ENCODE peak calls at places on chromosomes 13 and 19, in five cellular contexts. One of them, this sample, is unnamed. For H3K36me3, the result is how much of the 10 kb centered on the place peaks cover.

GRCh38 chr13:37811441-37811840 is 58.1 kb downstream of the TRPC4 start:
- DNase-seq in adipocyte: peak
- DNase-seq in heart left ventricle: no peak
- DNase-seq in endodermal cell: no peak
- DNase-seq in breast epithelium: no peak
- DNase-seq in this sample: no peak

GRCh38 chr19:14004619-14005380 is 1.3 kb downstream of the RFX1 start:
- DNase-seq in adipocyte: peak
- DNase-seq in heart left ventricle: peak
- DNase-seq in endodermal cell: no peak
- DNase-seq in breast epithelium: peak
- DNase-seq in this sample: no peak

GRCh38 chr19:6551607-6552450 is 21.0 kb downstream of the TNFSF9 start:
- DNase-seq in adipocyte: no peak
- DNase-seq in heart left ventricle: no peak
- DNase-seq in endodermal cell: peak
- DNase-seq in breast epithelium: no peak
- DNase-seq in this sample: peak

GRCh38 chr13:74250738-74251190 is 116.6 kb upstream of the KLF12 start:
- DNase-seq in adipocyte: peak
- DNase-seq in heart left ventricle: no peak
- DNase-seq in endodermal cell: no peak
- DNase-seq in breast epithelium: no peak
- DNase-seq in this sample: no peak

GRCh38 chr19:56946164-56946563 is 105.6 kb upstream of the PEG3 start:
- DNase-seq in adipocyte: no peak
- DNase-seq in heart left ventricle: no peak
- DNase-seq in endodermal cell: no peak
- DNase-seq in breast epithelium: no peak
- DNase-seq in this sample: no peak

GRCh38 chr13:40780822-40781401 is 8.5 kb upstream of the SLC25A15 start:
- DNase-seq in adipocyte: no peak
- DNase-seq in heart left ventricle: no peak
- DNase-seq in endodermal cell: peak
- DNase-seq in breast epithelium: no peak
- DNase-seq in this sample: peak

GRCh38 chr19:4742717-4743646 is 19.3 kb upstream of the DPP9 start:
- DNase-seq in adipocyte: no peak
- DNase-seq in heart left ventricle: no peak
- DNase-seq in endodermal cell: peak
- DNase-seq in breast epithelium: no peak
- DNase-seq in this sample: peak

GRCh38 chr19:5603626-5604025 is 18.9 kb downstream of the SAFB2 start:
- DNase-seq in adipocyte: no peak
- DNase-seq in heart left ventricle: no peak
- DNase-seq in endodermal cell: no peak
- DNase-seq in breast epithelium: no peak
- DNase-seq in this sample: no peak

GRCh38 chr13:98576215-98576945 is 527 bp downstream of the STK24 start:
- DNase-seq in adipocyte: peak
- DNase-seq in heart left ventricle: peak
- DNase-seq in endodermal cell: peak
- DNase-seq in breast epithelium: peak
- DNase-seq in this sample: peak

GRCh38 chr19:40743926-40744325 is 6.4 kb downstream of the ACTMAP start:
- DNase-seq in adipocyte: no peak
- DNase-seq in heart left ventricle: no peak
- DNase-seq in endodermal cell: no peak
- DNase-seq in breast epithelium: no peak
- DNase-seq in this sample: no peak

GRCh38 chr13:20534038-20534608 is 8.5 kb upstream of the CRYL1 start:
- DNase-seq in adipocyte: no peak
- DNase-seq in heart left ventricle: no peak
- DNase-seq in endodermal cell: peak
- DNase-seq in breast epithelium: no peak
- DNase-seq in this sample: no peak

GRCh38 chr19:27974082-27974513 is 1238.9 kb downstream of the UQCRFS1 start:
- DNase-seq in adipocyte: peak
- DNase-seq in heart left ventricle: no peak
- DNase-seq in endodermal cell: peak
- DNase-seq in breast epithelium: no peak
- DNase-seq in this sample: peak

GRCh38 chr13:27194895-27195764 is 23.5 kb upstream of the USP12 start:
- DNase-seq in adipocyte: peak
- DNase-seq in heart left ventricle: no peak
- DNase-seq in endodermal cell: no peak
- DNase-seq in breast epithelium: no peak
- DNase-seq in this sample: no peak

GRCh38 chr19:4455742-4456565 is 1.6 kb downstream of the UBXN6 start:
- DNase-seq in adipocyte: peak
- DNase-seq in heart left ventricle: peak
- DNase-seq in endodermal cell: peak
- DNase-seq in breast epithelium: no peak
- DNase-seq in this sample: peak

GRCh38 chr13:25141042-25141441 is 31.0 kb downstream of the AMER2 start:
- DNase-seq in adipocyte: no peak
- DNase-seq in heart left ventricle: no peak
- DNase-seq in endodermal cell: no peak
- DNase-seq in breast epithelium: no peak
- DNase-seq in this sample: no peak

GRCh38 chr19:13839193-13839937 is 37.6 kb upstream of the NANOS3 start:
- DNase-seq in adipocyte: peak
- DNase-seq in heart left ventricle: peak
- DNase-seq in endodermal cell: peak
- DNase-seq in breast epithelium: peak
- DNase-seq in this sample: peak

GRCh38 chr13:31035162-31035951 is 102.9 kb downstream of the TEX26 start:
- DNase-seq in adipocyte: no peak
- DNase-seq in heart left ventricle: no peak
- DNase-seq in endodermal cell: no peak
- DNase-seq in breast epithelium: no peak
- DNase-seq in this sample: no peak

GRCh38 chr13:42574011-42574410 is at the start of gene TNFSF11:
- DNase-seq in adipocyte: no peak
- DNase-seq in heart left ventricle: no peak
- DNase-seq in endodermal cell: peak
- DNase-seq in breast epithelium: no peak
- DNase-seq in this sample: peak

GRCh38 chr19:48777720-48778119 is 22.4 kb downstream of the FGF21 start:
- DNase-seq in adipocyte: no peak
- DNase-seq in heart left ventricle: no peak
- DNase-seq in endodermal cell: no peak
- DNase-seq in breast epithelium: no peak
- DNase-seq in this sample: peak

GRCh38 chr13:83378901-83379300 is 503.4 kb downstream of the SLITRK1 start:
- DNase-seq in adipocyte: no peak
- DNase-seq in heart left ventricle: no peak
- DNase-seq in endodermal cell: no peak
- DNase-seq in breast epithelium: no peak
- DNase-seq in this sample: no peak

GRCh38 chr19:43684326-43684725 is 14.4 kb upstream of the PLAUR start:
- DNase-seq in adipocyte: no peak
- DNase-seq in heart left ventricle: no peak
- DNase-seq in endodermal cell: no peak
- DNase-seq in breast epithelium: no peak
- DNase-seq in this sample: no peak

GRCh38 chr19:41959056-41960053 is at the start of gene RABAC1:
- DNase-seq in adipocyte: peak
- DNase-seq in heart left ventricle: peak
- DNase-seq in endodermal cell: peak
- DNase-seq in breast epithelium: peak
- DNase-seq in this sample: peak

GRCh38 chr19:41958367-41959055 is 610 bp downstream of the RABAC1 start:
- DNase-seq in adipocyte: peak
- DNase-seq in heart left ventricle: peak
- DNase-seq in endodermal cell: peak
- DNase-seq in breast epithelium: peak
- DNase-seq in this sample: peak

GRCh38 chr19:41956621-41957020 is 2.5 kb downstream of the RABAC1 start:
- DNase-seq in adipocyte: no peak
- DNase-seq in heart left ventricle: no peak
- DNase-seq in endodermal cell: no peak
- DNase-seq in breast epithelium: no peak
- DNase-seq in this sample: peak

GRCh38 chr19:41957161-41957837 is 1.8 kb downstream of the RABAC1 start:
- DNase-seq in adipocyte: no peak
- DNase-seq in heart left ventricle: no peak
- DNase-seq in endodermal cell: no peak
- DNase-seq in breast epithelium: no peak
- DNase-seq in this sample: peak

GRCh38 chr19:41957838-41958366 is 1.2 kb downstream of the RABAC1 start:
- DNase-seq in adipocyte: peak
- DNase-seq in heart left ventricle: peak
- DNase-seq in endodermal cell: peak
- DNase-seq in breast epithelium: peak
- DNase-seq in this sample: peak
- H3K4me3 ChIP-seq in adipocyte: peak
- H3K4me3 ChIP-seq in heart left ventricle: peak
- H3K4me3 ChIP-seq in endodermal cell: peak
- H3K4me3 ChIP-seq in breast epithelium: peak
- H3K4me3 ChIP-seq in this sample: peak

GRCh38 chr19:58279042-58279924 is 528 bp downstream of the ZNF8 start:
- DNase-seq in adipocyte: peak
- DNase-seq in heart left ventricle: peak
- DNase-seq in endodermal cell: peak
- DNase-seq in breast epithelium: peak
- DNase-seq in this sample: peak

GRCh38 chr19:58278156-58279041 is at the start of gene ZNF8:
- DNase-seq in adipocyte: peak
- DNase-seq in heart left ventricle: peak
- DNase-seq in endodermal cell: peak
- DNase-seq in breast epithelium: peak
- DNase-seq in this sample: peak

GRCh38 chr19:58277748-58278147 is 1.0 kb upstream of the ZNF8 start:
- DNase-seq in adipocyte: no peak
- DNase-seq in heart left ventricle: no peak
- DNase-seq in endodermal cell: no peak
- DNase-seq in breast epithelium: no peak
- DNase-seq in this sample: no peak

GRCh38 chr19:58277197-58277596 is 1.6 kb upstream of the ZNF8 start:
- DNase-seq in adipocyte: no peak
- DNase-seq in heart left ventricle: no peak
- DNase-seq in endodermal cell: no peak
- DNase-seq in breast epithelium: no peak
- DNase-seq in this sample: no peak

DNA sequence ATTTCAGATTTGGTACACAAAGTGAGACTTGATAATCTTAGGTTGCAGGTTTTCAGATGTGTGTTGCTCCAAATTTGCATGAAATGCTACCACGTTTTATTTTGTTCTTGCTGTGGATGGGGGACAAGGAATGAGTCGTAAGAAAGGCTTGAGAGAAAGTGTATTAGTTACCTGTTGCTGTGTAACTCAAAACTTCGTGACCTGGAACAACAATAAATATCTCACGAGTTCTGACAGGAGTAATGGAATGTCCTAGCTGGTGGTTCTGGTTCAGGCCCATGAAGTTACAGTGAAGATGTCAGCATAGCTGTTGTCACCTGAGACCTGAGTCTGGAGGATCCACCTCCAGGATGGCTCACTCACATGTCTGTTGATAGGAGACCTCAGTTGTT is 1.2 kb downstream of the ZNF8 start:
- DNase-seq in adipocyte: no peak
- DNase-seq in heart left ventricle: no peak
- DNase-seq in endodermal cell: no peak
- DNase-seq in breast epithelium: no peak
- DNase-seq in this sample: no peak
- H3K36me3 ChIP-seq in adipocyte: under half
- H3K36me3 ChIP-seq in heart left ventricle: under half
- H3K36me3 ChIP-seq in endodermal cell: under half
- H3K36me3 ChIP-seq in breast epithelium: under half
- H3K36me3 ChIP-seq in this sample: under half

DNA sequence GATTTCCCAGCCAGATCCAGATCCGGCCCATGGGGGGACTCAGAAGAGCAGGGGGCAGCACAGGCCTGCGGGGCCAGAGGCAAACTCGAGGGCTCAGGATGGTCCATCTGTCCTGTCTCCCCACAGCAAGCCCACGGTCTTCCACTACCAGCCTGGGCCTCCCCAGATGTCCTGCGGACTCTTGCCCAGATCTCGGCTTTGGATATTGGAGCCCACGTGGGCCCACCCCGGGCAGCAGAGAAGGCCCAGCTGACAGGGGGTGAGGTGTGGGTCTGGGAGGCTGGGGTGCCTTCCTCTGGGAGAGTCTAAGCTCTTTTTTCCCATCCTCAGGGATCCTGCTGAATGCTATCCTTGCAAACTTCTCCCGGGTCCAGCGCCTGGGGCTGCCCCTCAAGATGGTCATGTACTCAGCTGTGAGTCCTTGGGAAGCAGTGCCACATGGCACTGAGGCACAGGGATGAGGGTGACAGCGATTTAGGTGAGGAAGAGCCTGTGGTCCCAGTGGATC is 3.4 kb downstream of the ACP4 start:
- DNase-seq in adipocyte: no peak
- DNase-seq in heart left ventricle: no peak
- DNase-seq in endodermal cell: no peak
- DNase-seq in breast epithelium: no peak
- DNase-seq in this sample: peak
- H3K4me3 ChIP-seq in adipocyte: no peak
- H3K4me3 ChIP-seq in heart left ventricle: no peak
- H3K4me3 ChIP-seq in endodermal cell: no peak
- H3K4me3 ChIP-seq in breast epithelium: no peak
- H3K4me3 ChIP-seq in this sample: no peak

GRCh38 chr13:114011226-114011625 is 37.4 kb upstream of the C13orf46 start:
- DNase-seq in adipocyte: no peak
- DNase-seq in heart left ventricle: no peak
- DNase-seq in endodermal cell: no peak
- DNase-seq in breast epithelium: no peak
- DNase-seq in this sample: no peak

GRCh38 chr13:114013952-114014629 is 40.2 kb upstream of the C13orf46 start:
- DNase-seq in adipocyte: no peak
- DNase-seq in heart left ventricle: no peak
- DNase-seq in endodermal cell: no peak
- DNase-seq in breast epithelium: no peak
- DNase-seq in this sample: no peak

GRCh38 chr13:114013336-114013735 is 39.5 kb upstream of the C13orf46 start:
- DNase-seq in adipocyte: no peak
- DNase-seq in heart left ventricle: no peak
- DNase-seq in endodermal cell: no peak
- DNase-seq in breast epithelium: no peak
- DNase-seq in this sample: no peak

GRCh38 chr13:114012141-114012540 is 38.3 kb upstream of the C13orf46 start:
- DNase-seq in adipocyte: no peak
- DNase-seq in heart left ventricle: no peak
- DNase-seq in endodermal cell: no peak
- DNase-seq in breast epithelium: no peak
- DNase-seq in this sample: no peak

GRCh38 chr13:114012921-114013320 is 39.0 kb upstream of the C13orf46 start:
- DNase-seq in adipocyte: no peak
- DNase-seq in heart left ventricle: no peak
- DNase-seq in endodermal cell: no peak
- DNase-seq in breast epithelium: no peak
- DNase-seq in this sample: no peak
- H3K36me3 ChIP-seq in adipocyte: half or more
- H3K36me3 ChIP-seq in heart left ventricle: half or more
- H3K36me3 ChIP-seq in endodermal cell: under half
- H3K36me3 ChIP-seq in breast epithelium: under half
- H3K36me3 ChIP-seq in this sample: under half

GRCh38 chr19:2046046-2046907 is 4.8 kb downstream of the MKNK2 start:
- DNase-seq in adipocyte: no peak
- DNase-seq in heart left ventricle: no peak
- DNase-seq in endodermal cell: no peak
- DNase-seq in breast epithelium: no peak
- DNase-seq in this sample: peak
- H3K4me3 ChIP-seq in adipocyte: no peak
- H3K4me3 ChIP-seq in heart left ventricle: no peak
- H3K4me3 ChIP-seq in endodermal cell: no peak
- H3K4me3 ChIP-seq in breast epithelium: peak
- H3K4me3 ChIP-seq in this sample: no peak

GRCh38 chr19:7619671-7620441 is 9.5 kb downstream of the XAB2 start:
- DNase-seq in adipocyte: no peak
- DNase-seq in heart left ventricle: no peak
- DNase-seq in endodermal cell: no peak
- DNase-seq in breast epithelium: peak
- DNase-seq in this sample: no peak
- H3K36me3 ChIP-seq in adipocyte: under half
- H3K36me3 ChIP-seq in heart left ventricle: half or more
- H3K36me3 ChIP-seq in endodermal cell: under half
- H3K36me3 ChIP-seq in breast epithelium: under half
- H3K36me3 ChIP-seq in this sample: under half

This sample was measured in H7.